ENCODE peak calls at places on chromosomes 12 and 14, in ten cellular contexts. B, Q, J, D, N, R, W, E, C and S are unnamed samples.

GRCh38 chr12:62761658-62762057 is 173.3 kb downstream of the PPM1H start:
- DNase-seq in E (no peak), Q (no peak), R (no peak), J (no peak), B (no peak), W (no peak), N (peak), D (peak), C (peak), S (peak)

GRCh38 chr12:8609061-8609570 is 3.5 kb downstream of the AICDA start:
- DNase-seq in B (peak), Q (peak), R (peak), W (no peak), C (peak), D (no peak), J (peak), N (peak), E (peak), S (no peak)

GRCh38 chr12:113161415-113162016 is 12.0 kb downstream of the CFAP73 start:
- DNase-seq in E (no peak), B (no peak), J (peak), Q (peak), N (no peak), W (no peak), R (no peak), D (no peak), C (no peak), S (no peak)

GRCh38 chr14:31568151-31568550 is 6.9 kb downstream of the NUBPL start:
- DNase-seq in N (peak), E (peak), W (no peak), C (peak), D (no peak), R (no peak), B (peak), J (no peak), Q (no peak), S (no peak)

GRCh38 chr12:98127854-98128253 is 387.5 kb upstream of the TMPO start:
- DNase-seq in C (no peak), E (no peak), J (no peak), D (no peak), Q (peak), B (no peak), W (no peak), N (no peak), R (no peak), S (no peak)

GRCh38 chr14:53545217-53545616 is 392.1 kb upstream of the DDHD1 start:
- DNase-seq in J (no peak), N (no peak), C (no peak), E (no peak), D (no peak), Q (no peak), R (no peak), B (no peak), W (no peak), S (no peak)

GRCh38 chr12:25264015-25264582 is 13.4 kb upstream of the KRAS start:
- DNase-seq in R (no peak), C (no peak), D (no peak), E (no peak), W (no peak), J (no peak), N (no peak), Q (no peak), B (no peak), S (no peak)

GRCh38 chr12:26648584-26648983 is 184.4 kb downstream of the ITPR2 start:
- DNase-seq in D (no peak), J (peak), W (no peak), B (peak), N (peak), Q (peak), E (peak), R (peak), C (peak), S (peak)

GRCh38 chr14:51442513-51443175 is 202.6 kb downstream of the TMX1 start:
- DNase-seq in E (peak), N (peak), J (peak), B (peak), Q (no peak), D (no peak), C (peak), R (peak), W (no peak), S (peak)

GRCh38 chr14:93090826-93091583 is 24.7 kb downstream of the ITPK1 start:
- DNase-seq in E (no peak), W (no peak), B (no peak), Q (no peak), J (no peak), D (no peak), C (peak), R (no peak), N (peak), S (no peak)

GRCh38 chr12:57737467-57738141 is 938 bp downstream of the AGAP2 start:
- DNase-seq in R (no peak), N (no peak), E (no peak), W (no peak), Q (peak), J (no peak), B (no peak), C (peak), D (no peak), S (no peak)

GRCh38 chr12:57739914-57740538 is 1.5 kb upstream of the AGAP2 start:
- DNase-seq in N (no peak), W (no peak), C (no peak), E (no peak), D (no peak), J (no peak), Q (no peak), R (no peak), B (no peak), S (no peak)

GRCh38 chr12:57739387-57739786 is 845 bp upstream of the AGAP2 start:
- DNase-seq in W (no peak), C (no peak), N (no peak), Q (no peak), R (no peak), B (no peak), E (no peak), D (no peak), J (no peak), S (no peak)

GRCh38 chr12:57738142-57738474 is 434 bp downstream of the AGAP2 start:
- DNase-seq in R (no peak), W (no peak), C (no peak), D (no peak), J (no peak), Q (no peak), B (no peak), E (no peak), N (no peak), S (no peak)

GRCh38 chr12:57738661-57739237 is at the start of gene AGAP2:
- DNase-seq in J (no peak), Q (no peak), W (no peak), B (no peak), D (no peak), C (peak), R (no peak), E (no peak), N (no peak), S (no peak)
- H3K4me3 ChIP-seq in J (no peak), Q (peak), W (peak), B (no peak), D (peak), C (peak), R (peak), E (peak), N (peak), S (peak)

DNA sequence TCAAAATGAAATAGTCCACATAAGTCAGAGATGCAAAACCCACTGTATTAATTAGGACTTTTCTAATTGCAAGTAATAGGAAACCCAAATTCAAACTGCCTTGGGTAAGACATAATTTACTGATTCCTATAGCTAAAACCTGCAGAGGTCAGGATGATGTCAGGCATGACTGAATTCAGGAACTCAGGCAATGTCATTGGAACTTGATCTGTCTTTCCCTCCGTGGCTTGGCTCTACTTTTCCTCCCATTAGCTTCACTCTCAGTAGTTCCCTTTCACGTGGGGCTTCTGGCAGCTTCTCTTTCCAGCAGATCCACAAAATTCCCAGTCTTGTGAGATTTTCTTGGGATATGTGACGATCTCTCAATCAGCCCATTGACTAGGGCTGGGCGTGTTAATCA is 2.4 kb upstream of the JDP2 start:
- DNase-seq in B (no peak), R (no peak), J (no peak), N (no peak), C (no peak), W (no peak), E (no peak), D (no peak), Q (no peak), S (no peak)
- H3K4me3 ChIP-seq in B (no peak), R (no peak), J (no peak), N (no peak), C (no peak), W (no peak), E (no peak), D (no peak), Q (no peak), S (no peak)

GRCh38 chr12:118520954-118521353 is 144.6 kb downstream of the SUDS3 start:
- DNase-seq in D (no peak), C (no peak), N (no peak), E (no peak), W (no peak), R (no peak), J (no peak), B (no peak), Q (no peak), S (no peak)
- H3K4me3 ChIP-seq in D (no peak), C (no peak), N (no peak), E (no peak), W (no peak), R (no peak), J (no peak), B (no peak), Q (no peak), S (no peak)

DNA sequence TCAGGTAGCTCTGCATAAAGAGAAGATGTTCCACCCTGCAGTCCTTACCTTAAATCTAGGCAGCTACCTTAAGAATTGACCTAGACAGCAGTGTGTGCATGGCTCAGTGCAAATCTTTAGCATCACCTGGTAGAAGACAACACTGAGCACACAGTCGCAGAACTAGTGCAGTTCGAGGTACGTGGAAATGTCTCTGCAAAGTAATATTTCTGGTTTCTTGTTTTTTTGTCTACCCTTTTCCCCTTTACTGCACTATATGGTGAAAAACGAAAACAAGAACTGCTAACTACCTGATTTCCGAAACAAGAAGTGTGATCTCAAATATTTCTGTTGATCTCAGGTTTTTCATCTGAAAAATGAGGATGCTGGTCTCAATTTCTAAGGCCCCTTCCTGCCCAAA is 82.5 kb downstream of the ETV6 start:
- DNase-seq in Q (no peak), D (no peak), B (no peak), E (no peak), N (no peak), J (no peak), W (no peak), R (no peak), C (no peak), S (no peak)
- H3K4me3 ChIP-seq in Q (no peak), D (no peak), B (no peak), E (no peak), N (no peak), J (no peak), W (no peak), R (no peak), C (no peak), S (no peak)

GRCh38 chr12:121748571-121749265 is 36.2 kb downstream of the TMEM120B start:
- DNase-seq in D (peak), E (peak), J (peak), C (peak), B (peak), W (no peak), N (peak), Q (peak), R (peak), S (peak)
- H3K4me3 ChIP-seq in D (no peak), E (no peak), J (no peak), C (no peak), B (no peak), W (no peak), N (no peak), Q (no peak), R (no peak), S (no peak)

GRCh38 chr12:51852404-51853137 is 4.1 kb upstream of the FIGNL2 start:
- DNase-seq in W (no peak), J (no peak), E (no peak), B (no peak), D (no peak), Q (no peak), C (peak), N (peak), R (no peak), S (no peak)

GRCh38 chr12:51850933-51851244 is 2.4 kb upstream of the FIGNL2 start:
- DNase-seq in E (no peak), J (no peak), N (no peak), W (no peak), Q (no peak), B (no peak), R (no peak), C (no peak), D (no peak), S (no peak)

GRCh38 chr12:51851408-51852097 is 3.0 kb upstream of the FIGNL2 start:
- DNase-seq in D (no peak), W (no peak), E (no peak), Q (no peak), B (no peak), R (no peak), C (no peak), N (no peak), J (no peak), S (no peak)

GRCh38 chr12:51860986-51861385 is 12.5 kb upstream of the FIGNL2 start:
- DNase-seq in J (no peak), E (no peak), W (peak), D (no peak), R (no peak), C (no peak), N (no peak), B (no peak), Q (no peak), S (no peak)

GRCh38 chr12:51855586-51856428 is 7.3 kb upstream of the FIGNL2 start:
- DNase-seq in D (peak), E (no peak), N (peak), R (no peak), B (peak), W (no peak), J (no peak), Q (peak), C (peak), S (no peak)
- H3K4me3 ChIP-seq in D (no peak), E (peak), N (peak), R (peak), B (peak), W (peak), J (no peak), Q (peak), C (peak), S (peak)